ENCODE peak calls at places on chromosomes 13 and 19, in five cellular contexts. One of them, this sample, is unnamed.

GRCh38 chr13:41137241-41137640 is 4.6 kb upstream of the KBTBD6 start:
- DNase-seq in hepatocyte: no peak
- DNase-seq in Peyer's patch: no peak
- DNase-seq in tibial nerve: no peak
- DNase-seq in psoas muscle: no peak
- DNase-seq in this sample: no peak

GRCh38 chr13:39531646-39532045 is 71.3 kb downstream of the LHFPL6 start:
- DNase-seq in tibial nerve: no peak
- DNase-seq in hepatocyte: no peak
- DNase-seq in psoas muscle: no peak
- DNase-seq in Peyer's patch: no peak
- DNase-seq in this sample: no peak

GRCh38 chr13:103066991-103067390 is 774 bp upstream of the SLC10A2 start:
- DNase-seq in hepatocyte: no peak
- DNase-seq in psoas muscle: no peak
- DNase-seq in Peyer's patch: no peak
- DNase-seq in tibial nerve: no peak
- DNase-seq in this sample: no peak

GRCh38 chr19:10687518-10688288 is 13.5 kb upstream of the QTRT1 start:
- DNase-seq in psoas muscle: no peak
- DNase-seq in tibial nerve: no peak
- DNase-seq in hepatocyte: no peak
- DNase-seq in Peyer's patch: no peak
- DNase-seq in this sample: no peak

GRCh38 chr19:15331419-15332310 is 674 bp downstream of the BRD4 start:
- DNase-seq in Peyer's patch: peak; percentile 76
- DNase-seq in tibial nerve: peak; percentile 37
- DNase-seq in hepatocyte: peak; percentile 84
- DNase-seq in psoas muscle: peak; percentile 73
- DNase-seq in this sample: peak; percentile 45

GRCh38 chr13:77239312-77239711 is 87.6 kb downstream of the MYCBP2 start:
- DNase-seq in tibial nerve: no peak
- DNase-seq in Peyer's patch: no peak
- DNase-seq in hepatocyte: no peak
- DNase-seq in psoas muscle: no peak
- DNase-seq in this sample: no peak

GRCh38 chr19:49434907-49435577 is 6.3 kb downstream of the SLC17A7 start:
- DNase-seq in hepatocyte: no peak
- DNase-seq in tibial nerve: no peak
- DNase-seq in psoas muscle: no peak
- DNase-seq in Peyer's patch: no peak
- DNase-seq in this sample: no peak

GRCh38 chr13:77480071-77480470 is 55.4 kb upstream of the SCEL start:
- DNase-seq in Peyer's patch: no peak
- DNase-seq in tibial nerve: no peak
- DNase-seq in hepatocyte: peak; percentile 14
- DNase-seq in psoas muscle: no peak
- DNase-seq in this sample: no peak

GRCh38 chr19:48344892-48345291 is 18.8 kb downstream of the TMEM143 start:
- DNase-seq in Peyer's patch: no peak
- DNase-seq in psoas muscle: no peak
- DNase-seq in tibial nerve: no peak
- DNase-seq in hepatocyte: no peak
- DNase-seq in this sample: no peak

GRCh38 chr13:42883142-42883541 is 101.8 kb downstream of the FAM216B start:
- DNase-seq in tibial nerve: no peak
- DNase-seq in hepatocyte: no peak
- DNase-seq in psoas muscle: no peak
- DNase-seq in Peyer's patch: no peak
- DNase-seq in this sample: no peak

GRCh38 chr19:39157275-39157996 is 31.9 kb downstream of the PAK4 start:
- DNase-seq in tibial nerve: no peak
- DNase-seq in hepatocyte: no peak
- DNase-seq in psoas muscle: no peak
- DNase-seq in Peyer's patch: no peak
- DNase-seq in this sample: no peak

GRCh38 chr19:28416245-28416644 is 796.7 kb downstream of the UQCRFS1 start:
- DNase-seq in hepatocyte: no peak
- DNase-seq in Peyer's patch: no peak
- DNase-seq in psoas muscle: no peak
- DNase-seq in tibial nerve: no peak
- DNase-seq in this sample: no peak

GRCh38 chr13:74424455-74424854 is 290.3 kb upstream of the KLF12 start:
- DNase-seq in Peyer's patch: no peak
- DNase-seq in hepatocyte: no peak
- DNase-seq in psoas muscle: no peak
- DNase-seq in tibial nerve: no peak
- DNase-seq in this sample: no peak

GRCh38 chr13:113907637-113908617 is 44.1 kb upstream of the GAS6 start:
- DNase-seq in Peyer's patch: no peak
- DNase-seq in hepatocyte: peak; percentile 39
- DNase-seq in tibial nerve: no peak
- DNase-seq in psoas muscle: no peak
- DNase-seq in this sample: no peak

GRCh38 chr19:42074513-42075363 is 1.2 kb upstream of the ZNF574 start:
- DNase-seq in Peyer's patch: peak; percentile 58
- DNase-seq in psoas muscle: no peak
- DNase-seq in hepatocyte: peak; percentile 34
- DNase-seq in tibial nerve: peak; percentile 17
- DNase-seq in this sample: no peak

GRCh38 chr13:111347438-111347837 is 27.0 kb downstream of the TEX29 start:
- DNase-seq in hepatocyte: no peak
- DNase-seq in Peyer's patch: no peak
- DNase-seq in psoas muscle: no peak
- DNase-seq in tibial nerve: no peak
- DNase-seq in this sample: no peak

GRCh38 chr13:50891206-50891605 is 18.4 kb upstream of the RNASEH2B start:
- DNase-seq in hepatocyte: no peak
- DNase-seq in psoas muscle: no peak
- DNase-seq in tibial nerve: no peak
- DNase-seq in Peyer's patch: no peak
- DNase-seq in this sample: no peak

GRCh38 chr13:101925731-101926130 is 473.3 kb downstream of the ITGBL1 start:
- DNase-seq in hepatocyte: no peak
- DNase-seq in tibial nerve: no peak
- DNase-seq in psoas muscle: no peak
- DNase-seq in Peyer's patch: no peak
- DNase-seq in this sample: no peak

DNA sequence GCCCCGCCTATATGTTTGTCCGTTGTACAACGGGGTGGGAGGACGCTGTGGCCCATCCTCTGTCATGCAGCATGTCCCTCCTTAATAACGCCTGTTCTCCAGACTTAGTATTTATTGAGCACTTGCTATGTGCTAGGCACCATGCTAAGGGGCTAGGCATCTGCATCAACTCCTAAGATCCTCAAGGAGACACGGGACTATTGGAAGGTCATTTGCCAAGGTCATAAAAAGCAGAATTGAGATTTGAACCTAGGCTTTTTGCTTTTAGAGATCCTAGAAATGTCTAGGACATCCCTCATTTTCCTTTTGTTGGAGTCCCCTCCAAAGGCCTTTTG is 1.8 kb upstream of the MAST1 start:
- DNase-seq in Peyer's patch: no peak
- DNase-seq in psoas muscle: no peak
- DNase-seq in tibial nerve: no peak
- DNase-seq in hepatocyte: no peak
- DNase-seq in this sample: no peak
- H3K27me3 ChIP-seq in Peyer's patch: peaks cover 71% of the 10 kb centered on the region
- H3K27me3 ChIP-seq in psoas muscle: peaks cover 95% of the 10 kb centered on the region
- H3K27me3 ChIP-seq in tibial nerve: peaks cover 97% of the 10 kb centered on the region
- H3K27me3 ChIP-seq in hepatocyte: peaks cover 93% of the 10 kb centered on the region
- H3K27me3 ChIP-seq in this sample: peaks cover 83% of the 10 kb centered on the region

DNA sequence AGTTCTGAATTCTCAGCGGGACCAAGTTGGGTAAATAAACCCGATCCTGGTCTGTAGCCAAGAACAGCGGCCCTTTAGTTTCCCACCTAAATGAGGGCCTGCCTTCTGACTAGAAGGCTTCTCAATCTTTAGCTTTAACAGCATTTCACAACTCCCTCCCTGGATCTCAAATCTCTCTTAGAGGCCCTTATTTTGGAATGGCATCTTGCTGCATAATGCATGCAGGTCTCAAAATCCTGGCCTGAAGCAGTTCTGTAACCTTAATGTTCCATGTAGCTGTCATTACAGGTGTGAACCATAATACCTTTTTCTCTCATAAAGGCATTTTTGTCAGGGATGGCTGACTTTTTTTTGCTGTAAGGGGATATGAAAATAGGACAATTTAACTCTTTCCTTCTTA is 29.5 kb downstream of the ZNF90 start:
- DNase-seq in Peyer's patch: no peak
- DNase-seq in psoas muscle: no peak
- DNase-seq in hepatocyte: no peak
- DNase-seq in tibial nerve: no peak
- DNase-seq in this sample: no peak
- H3K36me3 ChIP-seq in Peyer's patch: no peaks in the 10 kb centered on the region
- H3K36me3 ChIP-seq in psoas muscle: no peaks in the 10 kb centered on the region
- H3K36me3 ChIP-seq in hepatocyte: no peaks in the 10 kb centered on the region
- H3K36me3 ChIP-seq in tibial nerve: no peaks in the 10 kb centered on the region
- H3K36me3 ChIP-seq in this sample: peaks cover 4% of the 10 kb centered on the region

DNA sequence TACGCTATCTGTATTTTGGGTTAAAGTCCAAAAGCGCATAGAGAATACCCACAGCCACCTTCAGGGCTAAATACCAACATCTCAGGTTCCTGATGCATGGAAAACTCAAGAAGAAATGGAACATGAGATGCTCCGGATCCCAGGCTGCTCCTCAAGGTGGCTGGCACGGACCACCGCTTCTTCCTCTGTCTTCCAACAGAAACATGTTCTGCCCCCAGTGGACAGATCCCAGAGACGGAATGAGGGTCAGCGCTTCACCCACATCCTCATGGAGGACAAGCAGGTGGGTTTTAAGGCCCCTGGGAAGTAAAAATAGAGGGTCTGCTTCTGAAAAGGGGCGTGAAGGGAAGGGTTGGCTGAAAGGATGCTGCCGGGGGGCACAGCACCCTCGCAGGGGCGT is 17.3 kb downstream of the COL4A1 start:
- DNase-seq in hepatocyte: no peak
- DNase-seq in psoas muscle: no peak
- DNase-seq in Peyer's patch: peak; percentile 24
- DNase-seq in tibial nerve: no peak
- DNase-seq in this sample: no peak
- H3K27ac ChIP-seq in hepatocyte: no peak overlapping the region
- H3K27ac ChIP-seq in psoas muscle: no peak overlapping the region
- H3K27ac ChIP-seq in Peyer's patch: no peak overlapping the region
- H3K27ac ChIP-seq in tibial nerve: no peak overlapping the region
- H3K27ac ChIP-seq in this sample: no peak overlapping the region

GRCh38 chr19:1691589-1692290 is 39.3 kb upstream of the TCF3 start:
- DNase-seq in hepatocyte: no peak
- DNase-seq in Peyer's patch: no peak
- DNase-seq in tibial nerve: no peak
- DNase-seq in psoas muscle: no peak
- DNase-seq in this sample: no peak
- H3K27me3 ChIP-seq in hepatocyte: peaks cover 40% of the 10 kb centered on the region
- H3K27me3 ChIP-seq in Peyer's patch: no peaks in the 10 kb centered on the region
- H3K27me3 ChIP-seq in tibial nerve: peaks cover 77% of the 10 kb centered on the region
- H3K27me3 ChIP-seq in psoas muscle: peaks cover 66% of the 10 kb centered on the region
- H3K27me3 ChIP-seq in this sample: peaks cover 12% of the 10 kb centered on the region

DNA sequence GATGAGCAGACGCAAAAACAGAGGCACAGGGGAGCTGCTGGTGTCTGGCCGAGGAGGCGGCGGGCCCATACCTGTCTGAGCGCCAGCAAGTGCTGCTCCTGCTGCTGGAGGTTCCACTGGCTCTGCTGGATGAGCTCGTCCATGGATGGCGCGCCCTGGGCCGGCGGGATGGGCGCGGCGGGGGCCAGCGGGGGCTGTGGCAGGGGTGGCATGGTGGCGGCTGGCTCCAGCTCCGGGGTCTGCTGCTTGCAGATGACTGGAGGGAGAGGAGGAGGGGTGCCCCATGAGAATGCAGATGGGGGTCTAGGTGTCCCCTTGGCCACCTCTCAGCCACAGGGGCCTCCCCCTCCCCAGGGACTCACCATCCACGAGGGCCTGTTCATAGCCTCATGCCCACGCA is 6.9 kb downstream of the CHERP start:
- DNase-seq in psoas muscle: no peak
- DNase-seq in hepatocyte: no peak
- DNase-seq in Peyer's patch: no peak
- DNase-seq in tibial nerve: no peak
- DNase-seq in this sample: no peak
- H3K36me3 ChIP-seq in psoas muscle: peaks cover 82% of the 10 kb centered on the region
- H3K36me3 ChIP-seq in hepatocyte: no peaks in the 10 kb centered on the region
- H3K36me3 ChIP-seq in Peyer's patch: no peaks in the 10 kb centered on the region
- H3K36me3 ChIP-seq in tibial nerve: peaks cover 14% of the 10 kb centered on the region
- H3K36me3 ChIP-seq in this sample: peaks cover 66% of the 10 kb centered on the region

DNA sequence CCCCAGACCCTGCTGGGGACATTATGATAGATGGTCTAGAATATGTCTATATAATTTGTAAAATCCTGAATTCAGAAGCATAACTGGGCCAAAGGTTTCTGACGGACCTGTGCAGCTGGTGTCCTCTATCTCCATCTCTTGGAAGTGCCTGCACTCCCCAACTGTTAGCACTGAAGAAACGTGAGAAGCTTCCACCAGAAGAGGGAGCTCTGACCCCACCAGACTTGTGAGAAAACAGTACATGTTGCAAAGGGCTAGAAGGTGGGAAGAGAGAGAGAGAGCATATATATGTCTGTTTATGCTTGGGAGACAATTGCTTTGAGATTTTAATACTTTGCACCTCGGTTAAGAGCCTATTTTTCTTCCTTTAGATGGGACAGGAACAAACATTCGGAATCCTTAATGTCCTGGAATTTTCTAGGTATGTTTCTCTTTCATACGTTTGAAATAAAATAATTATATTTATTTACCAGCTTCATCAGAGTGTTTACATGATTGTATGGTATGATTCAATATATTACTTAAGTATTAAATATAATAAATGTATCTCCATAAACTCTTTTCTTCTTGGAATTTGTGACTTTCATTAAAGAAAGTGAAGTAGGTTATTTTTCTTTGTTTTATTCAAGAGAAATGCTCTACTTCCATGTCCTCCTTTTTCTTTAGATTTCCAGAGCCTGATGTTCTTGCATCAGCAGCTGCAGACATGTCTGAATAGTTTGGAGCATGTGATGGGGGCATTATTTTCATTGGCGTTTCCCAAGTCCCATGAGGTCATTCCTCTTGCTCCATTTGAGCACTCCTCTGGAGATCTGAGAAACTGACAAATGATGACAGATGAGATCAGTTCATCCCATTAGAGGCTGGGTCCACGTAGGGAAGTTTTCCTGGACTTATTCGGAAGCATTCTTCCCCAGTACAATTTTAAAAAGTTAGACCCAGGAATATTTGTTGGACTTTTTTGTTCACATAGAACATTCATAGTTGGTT is 203.0 kb downstream of the ATP8A2 start:
- DNase-seq in tibial nerve: peak; percentile 94
- DNase-seq in psoas muscle: peak; percentile 64
- DNase-seq in Peyer's patch: peak; percentile 82
- DNase-seq in hepatocyte: peak; percentile 92
- DNase-seq in this sample: peak; percentile 41
- H3K27ac ChIP-seq in tibial nerve: no peak overlapping the region
- H3K27ac ChIP-seq in psoas muscle: no peak overlapping the region
- H3K27ac ChIP-seq in Peyer's patch: no peak overlapping the region
- H3K27ac ChIP-seq in hepatocyte: no peak overlapping the region
- H3K27ac ChIP-seq in this sample: no peak overlapping the region

DNA sequence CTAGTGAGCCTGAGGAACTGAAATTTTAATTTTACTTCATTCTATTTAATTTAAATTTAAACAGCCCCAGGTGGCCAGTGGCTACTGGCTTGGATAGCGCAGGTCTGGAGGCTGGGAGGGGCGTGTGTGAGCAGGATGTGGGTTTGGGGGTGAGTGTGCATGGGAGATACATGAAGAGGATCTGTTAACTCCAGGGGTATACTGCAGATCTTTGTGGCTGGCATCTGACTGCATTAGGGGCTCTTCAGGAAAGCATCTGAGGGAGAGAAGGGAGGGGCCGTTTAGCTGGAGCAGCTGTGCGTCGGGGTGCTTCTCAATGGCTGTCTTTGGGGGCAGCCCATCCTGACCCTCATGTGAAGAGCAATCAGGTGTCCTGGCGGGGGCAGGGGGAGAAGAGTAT is 6.8 kb downstream of the SHANK1 start:
- DNase-seq in hepatocyte: no peak
- DNase-seq in psoas muscle: no peak
- DNase-seq in tibial nerve: no peak
- DNase-seq in Peyer's patch: no peak
- DNase-seq in this sample: no peak
- H3K27me3 ChIP-seq in hepatocyte: peaks cover 13% of the 10 kb centered on the region
- H3K27me3 ChIP-seq in psoas muscle: peaks cover 31% of the 10 kb centered on the region
- H3K27me3 ChIP-seq in tibial nerve: peaks cover 49% of the 10 kb centered on the region
- H3K27me3 ChIP-seq in Peyer's patch: peaks cover 1% of the 10 kb centered on the region
- H3K27me3 ChIP-seq in this sample: peaks cover 21% of the 10 kb centered on the region